ENCODE peak calls at places on chromosome 10, in nine cellular contexts. M, L, Q, O, P, T, B, W and N are unnamed samples.

GRCh38 chr10:131997366-131998049 is 15.8 kb upstream of the BNIP3 start:
- DNase-seq in P (peak; percentile 94), T (peak; percentile 64), Q (no peak), B (peak; percentile 93), O (peak; percentile 92), L (peak; percentile 90), M (peak; percentile 88), W (peak; percentile 91), N (peak; percentile 14)

GRCh38 chr10:10872706-10873276 is 144.9 kb upstream of the CELF2 start:
- DNase-seq in W (peak; percentile 71), P (peak; percentile 14), Q (no peak), O (no peak), M (no peak), L (peak; percentile 19), T (no peak), B (no peak), N (no peak)

GRCh38 chr10:100890696-100891271 is 22.0 kb upstream of the SLF2 start:
- DNase-seq in P (peak; percentile 61), O (peak; percentile 19), Q (no peak), W (peak; percentile 97), T (no peak), L (peak; percentile 98), B (no peak), M (no peak), N (no peak)

GRCh38 chr10:95941115-95941514 is 33.3 kb downstream of the CC2D2B start:
- DNase-seq in O (no peak), W (no peak), M (no peak), B (no peak), P (no peak), L (no peak), Q (no peak), T (no peak), N (no peak)

GRCh38 chr10:123323884-123324283 is 169.7 kb downstream of the BUB3 start:
- DNase-seq in M (no peak), P (no peak), L (no peak), B (no peak), O (no peak), T (no peak), W (no peak), Q (no peak), N (no peak)

GRCh38 chr10:31322647-31323046 is 3.6 kb downstream of the ZEB1 start:
- DNase-seq in B (no peak), O (no peak), T (no peak), Q (no peak), L (peak; percentile 25), P (no peak), W (peak; percentile 37), M (no peak), N (no peak)

GRCh38 chr10:101062231-101063161 is 707 bp downstream of the KAZALD1 start:
- DNase-seq in W (peak; percentile 44), L (peak; percentile 43), M (no peak), T (peak; percentile 74), B (no peak), Q (peak; percentile 45), O (peak; percentile 63), P (peak; percentile 92), N (peak; percentile 86)

GRCh38 chr10:131556061-131556896 is 244.8 kb upstream of the TCERG1L start:
- DNase-seq in M (no peak), P (no peak), B (no peak), Q (no peak), W (no peak), T (no peak), L (no peak), O (no peak), N (no peak)

GRCh38 chr10:62626817-62627216 is 177.7 kb upstream of the ADO start:
- DNase-seq in O (no peak), P (peak; percentile 27), W (peak; percentile 66), Q (no peak), L (peak; percentile 59), M (no peak), T (no peak), B (no peak), N (no peak)

GRCh38 chr10:70169011-70169410 is 1.3 kb downstream of the SAR1A start:
- DNase-seq in O (no peak), T (no peak), B (no peak), W (no peak), M (no peak), P (no peak), L (no peak), Q (no peak), N (no peak)

GRCh38 chr10:132313305-132313704 is 5.6 kb upstream of the STK32C start:
- DNase-seq in P (no peak), O (no peak), T (no peak), L (no peak), M (no peak), W (no peak), Q (no peak), B (no peak), N (no peak)

GRCh38 chr10:8146650-8147049 is 92.2 kb downstream of the GATA3 start:
- DNase-seq in Q (no peak), W (no peak), P (peak; percentile 10), M (no peak), B (no peak), L (no peak), T (no peak), O (no peak), N (no peak)

GRCh38 chr10:1074748-1075358 is 18.7 kb downstream of the WDR37 start:
- DNase-seq in O (no peak), L (no peak), M (no peak), P (peak; percentile 30), T (no peak), W (peak; percentile 13), Q (no peak), B (no peak), N (peak; percentile 17)

GRCh38 chr10:100186813-100187212 is 984 bp upstream of the ERLIN1 start:
- DNase-seq in B (no peak), M (no peak), P (peak; percentile 6), O (no peak), W (no peak), T (no peak), Q (no peak), L (no peak), N (peak; percentile 21)

GRCh38 chr10:30556189-30556588 is 73.4 kb downstream of the LYZL2 start:
- DNase-seq in P (no peak), W (no peak), O (no peak), L (no peak), M (no peak), T (no peak), B (no peak), Q (no peak), N (no peak)

GRCh38 chr10:86234553-86235270 is 131.9 kb downstream of the GRID1 start:
- DNase-seq in P (peak; percentile 75), Q (no peak), M (no peak), B (no peak), W (no peak), L (no peak), O (no peak), T (peak; percentile 17), N (no peak)

GRCh38 chr10:46282460-46283216 is 4.2 kb upstream of the ANTXRL start:
- DNase-seq in L (peak; percentile 62), P (peak; percentile 91), T (peak; percentile 89), O (peak; percentile 84), W (peak; percentile 50), Q (peak; percentile 50), B (peak; percentile 85), M (peak; percentile 84), N (peak; percentile 87)

GRCh38 chr10:117461766-117462423 is 80.7 kb upstream of the EMX2 start:
- DNase-seq in M (peak; percentile 84), P (peak; percentile 72), W (no peak), B (peak; percentile 88), O (no peak), Q (no peak), L (peak; percentile 37), T (peak; percentile 85), N (peak; percentile 75)

GRCh38 chr10:115355162-115355760 is 262.1 kb downstream of the ATRNL1 start:
- DNase-seq in L (peak; percentile 63), P (peak; percentile 89), W (peak; percentile 82), Q (no peak), T (no peak), M (no peak), O (peak; percentile 59), B (no peak), N (peak; percentile 45)

GRCh38 chr10:92038949-92039348 is 115.4 kb downstream of the BTAF1 start:
- DNase-seq in B (no peak), T (no peak), W (no peak), O (no peak), M (no peak), P (no peak), L (peak; percentile 10), Q (no peak), N (no peak)

GRCh38 chr10:35378547-35379210 is 42.4 kb downstream of the CCNY start:
- DNase-seq in T (no peak), O (no peak), W (no peak), B (no peak), Q (no peak), L (peak; percentile 60), M (no peak), P (peak; percentile 65), N (no peak)
- H3K4me1 ChIP-seq in T (peaks cover 7% of the 10 kb centered on the region), O (peaks cover 25% of the 10 kb centered on the region), W (peaks cover 5% of the 10 kb centered on the region), B (peaks cover 8% of the 10 kb centered on the region), Q (peaks cover 40% of the 10 kb centered on the region), L (peaks cover 11% of the 10 kb centered on the region), M (peaks cover 24% of the 10 kb centered on the region), P (peaks cover 13% of the 10 kb centered on the region), N (peaks cover 7% of the 10 kb centered on the region)

GRCh38 chr10:12868229-12868628 is 133.3 kb downstream of the CCDC3 start:
- DNase-seq in B (no peak), T (no peak), P (no peak), Q (no peak), M (no peak), W (no peak), L (no peak), O (no peak), N (no peak)
- H3K4me1 ChIP-seq in B (peaks cover 1% of the 10 kb centered on the region), T (no peaks in the 10 kb centered on the region), P (no peaks in the 10 kb centered on the region), Q (no peaks in the 10 kb centered on the region), M (peaks cover 7% of the 10 kb centered on the region), W (no peaks in the 10 kb centered on the region), L (no peaks in the 10 kb centered on the region), O (no peaks in the 10 kb centered on the region), N (no peaks in the 10 kb centered on the region)

GRCh38 chr10:75240329-75240728 is 4.6 kb upstream of the COMTD1 start:
- DNase-seq in T (no peak), B (peak; percentile 66), M (no peak), L (no peak), W (no peak), O (no peak), P (no peak), Q (no peak), N (no peak)
- H3K4me1 ChIP-seq in T (no peaks in the 10 kb centered on the region), B (peaks cover 14% of the 10 kb centered on the region), M (peaks cover 6% of the 10 kb centered on the region), L (no peaks in the 10 kb centered on the region), W (no peaks in the 10 kb centered on the region), O (peaks cover 31% of the 10 kb centered on the region), P (no peaks in the 10 kb centered on the region), Q (no peaks in the 10 kb centered on the region), N (peaks cover 10% of the 10 kb centered on the region)

GRCh38 chr10:110817614-110818013 is 54.1 kb upstream of the PDCD4 start:
- DNase-seq in T (no peak), B (no peak), P (no peak), Q (no peak), M (no peak), O (no peak), W (no peak), L (no peak), N (no peak)
- H3K4me1 ChIP-seq in T (peaks cover 7% of the 10 kb centered on the region), B (peaks cover 67% of the 10 kb centered on the region), P (no peaks in the 10 kb centered on the region), Q (peaks cover 16% of the 10 kb centered on the region), M (peaks cover 46% of the 10 kb centered on the region), O (peaks cover 51% of the 10 kb centered on the region), W (no peaks in the 10 kb centered on the region), L (no peaks in the 10 kb centered on the region), N (peaks cover 2% of the 10 kb centered on the region)

GRCh38 chr10:125001313-125002043 is 59.6 kb downstream of the ZRANB1 start:
- DNase-seq in M (peak; percentile 23), P (no peak), T (peak; percentile 52), L (no peak), O (peak; percentile 5), W (peak; percentile 34), Q (no peak), B (peak; percentile 80), N (no peak)
- H3K4me1 ChIP-seq in M (peaks cover 78% of the 10 kb centered on the region), P (no peaks in the 10 kb centered on the region), T (no peaks in the 10 kb centered on the region), L (peaks cover 34% of the 10 kb centered on the region), O (peaks cover 34% of the 10 kb centered on the region), W (peaks cover 42% of the 10 kb centered on the region), Q (no peaks in the 10 kb centered on the region), B (peaks cover 43% of the 10 kb centered on the region), N (no peaks in the 10 kb centered on the region)